ENCODE peak calls at places on chromosomes 1 and 21, in six cellular contexts. I, F, D, G, W and L are unnamed samples.

GRCh38 chr21:34669149-34669879 is 520 bp downstream of the CLIC6 start:
- DNase-seq in I (no peak), F (no peak), D (no peak), G (peak), W (no peak), L (no peak)

GRCh38 chr1:12173631-12174121 is 6.9 kb downstream of the TNFRSF1B start:
- DNase-seq in I (peak), F (no peak), D (peak), G (peak), W (no peak), L (peak)

GRCh38 chr1:110645962-110646735 is 28.6 kb downstream of the KCNA3 start:
- DNase-seq in I (no peak), F (no peak), D (no peak), G (no peak), W (peak), L (no peak)

GRCh38 chr21:26115346-26115745 is 55.2 kb downstream of the APP start:
- DNase-seq in I (no peak), F (no peak), D (peak), G (no peak), W (peak), L (no peak)

GRCh38 chr1:48114596-48115384 is 107.7 kb upstream of the SLC5A9 start:
- DNase-seq in I (no peak), F (no peak), D (no peak), G (no peak), W (peak), L (no peak)

GRCh38 chr1:106926748-106927582 is 129.5 kb upstream of the PRMT6 start:
- DNase-seq in I (no peak), F (no peak), D (no peak), G (no peak), W (no peak), L (no peak)

GRCh38 chr1:194289569-194290266 is 1103.3 kb upstream of the B3GALT2 start:
- DNase-seq in I (peak), F (no peak), D (peak), G (peak), W (no peak), L (no peak)

GRCh38 chr1:115630342-115630741 is 11.4 kb upstream of the VANGL1 start:
- DNase-seq in I (no peak), F (no peak), D (no peak), G (no peak), W (no peak), L (no peak)

GRCh38 chr1:116020668-116021272 is 44.5 kb downstream of the SLC22A15 start:
- DNase-seq in I (peak), F (peak), D (peak), G (peak), W (peak), L (peak)

GRCh38 chr1:160101037-160101716 is 2.8 kb upstream of the IGSF8 start:
- DNase-seq in I (peak), F (peak), D (peak), G (peak), W (peak), L (peak)

GRCh38 chr21:32457360-32457840 is 44.9 kb downstream of the EVA1C start:
- DNase-seq in I (no peak), F (no peak), D (peak), G (no peak), W (peak), L (no peak)

GRCh38 chr21:25709684-25710265 is 24.9 kb downstream of the ATP5PF start:
- DNase-seq in I (no peak), F (no peak), D (no peak), G (no peak), W (no peak), L (no peak)